ENCODE peak calls at places on chromosome 21, in seven cellular contexts. A, V, Z, W, G, O and B are unnamed samples.

GRCh38 chr21:33993286-33994231 is 78.0 kb upstream of the ATP5PO start:
- DNase-seq in V (no peak), W (no peak), G (no peak), A (no peak), Z (no peak), O (no peak), B (no peak)

GRCh38 chr21:41945982-41946381 is 7.8 kb downstream of the C2CD2 start:
- DNase-seq in O (no peak), V (no peak), G (no peak), W (no peak), A (no peak), Z (no peak), B (no peak)

GRCh38 chr21:21921410-21922232 is 923.4 kb downstream of the NCAM2 start:
- DNase-seq in W (no peak), G (no peak), A (no peak), Z (no peak), V (peak), O (no peak), B (no peak)

GRCh38 chr21:42518216-42518615 is 4.6 kb downstream of the SLC37A1 start:
- DNase-seq in G (peak), O (no peak), A (peak), V (no peak), Z (no peak), W (no peak), B (no peak)

GRCh38 chr21:43585924-43586411 is 73.3 kb downstream of the HSF2BP start:
- DNase-seq in A (no peak), W (peak), Z (no peak), G (peak), V (peak), O (no peak), B (peak)

GRCh38 chr21:17611414-17612022 is 1.2 kb downstream of the BTG3 start:
- DNase-seq in Z (peak), A (peak), O (peak), G (peak), V (peak), W (peak), B (peak)

GRCh38 chr21:40752125-40752524 is 94.8 kb downstream of the DSCAM start:
- DNase-seq in Z (no peak), O (no peak), V (no peak), W (no peak), A (no peak), G (no peak), B (no peak)

GRCh38 chr21:19031956-19032355 is 628.4 kb upstream of the TMPRSS15 start:
- DNase-seq in G (no peak), O (no peak), Z (no peak), A (no peak), V (peak), W (no peak), B (no peak)

GRCh38 chr21:41816583-41817165 is 49.8 kb upstream of the RIPK4 start:
- DNase-seq in G (peak), V (peak), A (peak), O (peak), W (peak), Z (peak), B (peak)

GRCh38 chr21:21801921-21802320 is 803.7 kb downstream of the NCAM2 start:
- DNase-seq in V (no peak), O (no peak), G (no peak), W (no peak), A (no peak), Z (no peak), B (no peak)

GRCh38 chr21:41886331-41886730 is 7.2 kb upstream of the PRDM15 start:
- DNase-seq in W (no peak), G (no peak), V (no peak), A (no peak), O (no peak), Z (no peak), B (no peak)

GRCh38 chr21:33901421-33902288 is 13.9 kb downstream of the ATP5PO start:
- DNase-seq in Z (no peak), O (no peak), W (peak), G (no peak), A (peak), V (peak), B (peak)

GRCh38 chr21:24895885-24896734 is 711.2 kb downstream of the MRPL39 start:
- DNase-seq in Z (no peak), G (no peak), W (no peak), O (no peak), A (no peak), V (peak), B (no peak)

GRCh38 chr21:17512245-17513213 is at the start of gene CXADR:
- DNase-seq in A (peak), Z (peak), G (peak), V (peak), W (no peak), O (peak), B (no peak)

GRCh38 chr21:31117046-31117916 is 79.0 kb upstream of the KRTAP19-8 start:
- DNase-seq in A (no peak), G (peak), O (no peak), Z (no peak), W (peak), V (no peak), B (no peak)

GRCh38 chr21:33198346-33199135 is 31.2 kb upstream of the IFNAR2 start:
- DNase-seq in O (no peak), V (no peak), Z (no peak), A (no peak), G (no peak), W (peak), B (peak)

GRCh38 chr21:32940079-32941014 is 85.4 kb upstream of the OLIG2 start:
- DNase-seq in G (peak), W (peak), Z (no peak), A (peak), V (peak), O (no peak), B (no peak)

GRCh38 chr21:21003701-21004100 is 5.5 kb downstream of the NCAM2 start:
- DNase-seq in W (no peak), Z (no peak), A (no peak), G (no peak), V (peak), O (no peak), B (no peak)

GRCh38 chr21:30372139-30372770 is at the start of gene KRTAP13-2:
- DNase-seq in A (no peak), V (no peak), W (no peak), Z (no peak), G (no peak), O (no peak), B (no peak)

GRCh38 chr21:43608664-43609063 is 50.6 kb downstream of the HSF2BP start:
- DNase-seq in O (no peak), Z (no peak), G (no peak), V (no peak), W (no peak), A (no peak), B (no peak)

GRCh38 chr21:41494242-41494641 is 13.7 kb downstream of the TMPRSS2 start:
- DNase-seq in G (no peak), V (no peak), W (no peak), O (no peak), Z (no peak), A (no peak), B (no peak)

GRCh38 chr21:33390479-33390878 is 12.7 kb upstream of the IFNGR2 start:
- DNase-seq in O (no peak), V (no peak), Z (no peak), G (no peak), W (no peak), A (no peak), B (no peak)

GRCh38 chr21:42383331-42383730 is 12.5 kb downstream of the TMPRSS3 start:
- DNase-seq in V (no peak), G (no peak), Z (no peak), W (no peak), A (no peak), O (no peak), B (no peak)

GRCh38 chr21:43619856-43620255 is 39.4 kb downstream of the HSF2BP start:
- DNase-seq in A (no peak), V (no peak), W (no peak), O (no peak), G (no peak), Z (no peak), B (no peak)

GRCh38 chr21:15275615-15276228 is 210.9 kb upstream of the NRIP1 start:
- DNase-seq in W (no peak), G (no peak), O (no peak), V (no peak), Z (no peak), A (no peak), B (no peak)

GRCh38 chr21:42231761-42232160 is 12.8 kb downstream of the ABCG1 start:
- DNase-seq in O (peak), W (no peak), V (no peak), G (no peak), A (no peak), Z (no peak), B (no peak)

GRCh38 chr21:42678118-42678430 is 24.7 kb downstream of the PDE9A start:
- DNase-seq in G (no peak), V (no peak), Z (no peak), O (no peak), A (no peak), W (no peak), B (no peak)

GRCh38 chr21:42537106-42537742 is 23.6 kb downstream of the SLC37A1 start:
- DNase-seq in A (no peak), W (no peak), G (no peak), Z (peak), O (no peak), V (no peak), B (no peak)

GRCh38 chr21:41250519-41250918 is 66.1 kb upstream of the FAM3B start:
- DNase-seq in Z (no peak), O (no peak), G (no peak), A (no peak), W (peak), V (no peak), B (no peak)

GRCh38 chr21:43644609-43645008 is 14.7 kb downstream of the HSF2BP start:
- DNase-seq in V (no peak), O (no peak), G (no peak), W (no peak), Z (no peak), A (peak), B (no peak)

GRCh38 chr21:29208044-29208665 is 77.7 kb downstream of the MAP3K7CL start:
- DNase-seq in G (no peak), O (no peak), W (no peak), Z (no peak), A (no peak), V (no peak), B (no peak)

GRCh38 chr21:29209696-29210095 is 79.3 kb downstream of the MAP3K7CL start:
- DNase-seq in A (no peak), G (no peak), W (no peak), V (no peak), O (no peak), Z (no peak), B (no peak)

GRCh38 chr21:29211205-29211604 is 80.8 kb downstream of the MAP3K7CL start:
- DNase-seq in A (no peak), Z (no peak), O (no peak), W (no peak), V (no peak), G (no peak), B (no peak)

GRCh38 chr21:29206445-29206844 is 76.0 kb downstream of the MAP3K7CL start:
- DNase-seq in Z (no peak), G (no peak), V (no peak), A (no peak), W (no peak), O (no peak), B (no peak)

GRCh38 chr21:29208666-29209059 is 78.2 kb downstream of the MAP3K7CL start:
- DNase-seq in Z (no peak), V (no peak), G (no peak), W (peak), A (no peak), O (no peak), B (no peak)
- H3K4me3 ChIP-seq in Z (no peak), V (no peak), G (no peak), W (no peak), A (no peak), O (no peak), B (no peak)

DNA sequence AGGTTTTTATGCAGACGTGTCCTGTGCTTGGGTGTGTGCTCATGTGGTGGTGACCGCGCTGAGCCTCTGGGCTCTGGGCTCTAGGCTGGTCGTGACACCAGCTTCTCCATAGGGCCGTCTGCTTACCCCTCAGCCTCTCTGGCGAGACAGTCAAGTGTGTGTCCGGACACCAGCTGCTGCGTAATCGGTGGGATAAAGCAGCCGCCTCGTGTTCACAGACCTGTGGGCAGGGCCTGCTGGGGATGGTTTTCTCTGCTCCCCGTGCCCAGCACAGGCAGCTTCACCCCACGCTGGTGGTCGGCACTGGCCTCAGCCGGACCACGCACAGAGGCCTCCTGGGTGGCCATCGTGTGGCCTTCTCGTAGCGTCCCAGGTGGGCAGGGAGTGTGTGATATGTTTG is 33.6 kb upstream of the DIP2A start:
- DNase-seq in W (no peak), O (no peak), G (no peak), Z (no peak), V (no peak), A (no peak), B (no peak)
- H3K4me3 ChIP-seq in W (no peak), O (no peak), G (no peak), Z (no peak), V (no peak), A (no peak), B (no peak)

DNA sequence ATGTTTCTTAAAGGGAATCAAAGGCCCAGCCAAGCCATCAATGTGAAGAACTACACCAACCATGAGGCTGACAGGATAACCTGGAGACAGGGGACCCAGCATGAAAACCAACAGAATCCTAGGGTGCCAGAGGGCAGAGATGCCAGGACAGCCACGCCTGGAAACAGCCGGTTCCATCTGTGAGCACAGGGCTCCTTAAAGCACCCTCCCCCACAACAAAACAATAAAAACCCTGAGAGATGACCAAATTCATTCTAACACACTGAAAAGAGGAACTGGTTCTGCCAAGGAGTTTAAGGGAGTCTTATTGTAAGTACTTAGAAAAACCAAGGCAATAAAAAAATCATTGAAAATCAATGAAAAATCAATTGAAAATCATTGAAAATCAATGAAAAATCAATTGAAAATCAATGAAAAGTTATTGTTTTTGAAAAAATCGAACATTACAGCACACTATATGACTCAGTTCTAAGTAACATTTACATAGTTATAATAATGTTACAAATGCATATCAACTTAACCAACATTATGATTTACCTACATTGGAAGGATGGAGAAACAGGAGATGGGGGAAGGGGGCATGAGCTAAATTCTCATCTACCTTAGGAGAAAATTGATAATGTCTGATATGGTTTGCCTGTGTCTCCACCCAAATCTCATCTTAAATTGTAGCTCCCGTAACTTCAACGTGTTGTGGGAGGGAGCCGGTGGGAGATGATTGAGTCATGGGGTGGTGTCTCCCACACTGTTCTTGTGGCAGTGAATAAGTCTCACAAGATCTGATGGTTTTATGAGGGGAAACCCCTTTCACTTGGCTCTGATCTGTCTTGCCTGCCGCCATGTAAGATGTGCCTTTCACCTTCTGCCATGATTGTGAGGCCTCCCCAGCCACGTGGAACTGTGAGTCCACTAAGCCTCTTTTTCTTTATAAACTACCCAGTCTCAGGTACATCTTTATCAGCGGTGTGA is 141.8 kb upstream of the ERG start:
- DNase-seq in O (no peak), A (no peak), W (no peak), G (no peak), V (no peak), Z (no peak), B (no peak)
- H3K4me3 ChIP-seq in O (no peak), A (no peak), W (no peak), G (no peak), V (no peak), Z (no peak), B (no peak)

GRCh38 chr21:44920694-44921604 is at the start of gene ITGB2:
- DNase-seq in Z (peak), A (no peak), V (no peak), G (no peak), O (no peak), W (no peak), B (no peak)

GRCh38 chr21:44919111-44919912 is 1.4 kb downstream of the ITGB2 start:
- DNase-seq in G (no peak), W (no peak), A (no peak), O (no peak), Z (peak), V (no peak), B (no peak)

GRCh38 chr21:44919913-44920693 is 596 bp downstream of the ITGB2 start:
- DNase-seq in A (no peak), G (no peak), Z (peak), V (no peak), O (no peak), W (no peak), B (no peak)

GRCh38 chr21:44923481-44924084 is 2.9 kb upstream of the ITGB2 start:
- DNase-seq in A (no peak), G (no peak), W (no peak), O (no peak), V (no peak), Z (no peak), B (no peak)

DNA sequence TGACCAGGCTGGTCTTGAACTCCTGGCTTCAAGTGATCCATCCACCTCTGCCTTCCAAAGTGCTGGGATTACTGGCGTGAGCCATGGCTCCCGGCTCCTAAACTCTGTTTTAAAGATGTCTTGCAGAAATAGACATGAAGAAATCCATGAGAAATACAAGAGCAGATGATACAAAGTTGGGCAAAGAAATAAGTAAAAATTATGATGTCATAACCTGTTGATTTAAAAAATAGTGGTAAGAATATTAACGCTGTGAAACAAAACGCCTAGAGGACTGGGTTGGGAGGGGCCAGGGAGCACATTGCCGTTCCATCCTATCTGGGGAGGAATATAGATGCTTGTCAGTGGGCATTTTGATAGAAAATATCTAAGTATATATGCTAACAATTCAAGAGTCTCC is 1.2 kb upstream of the ITGB2 start:
- DNase-seq in G (no peak), W (no peak), Z (no peak), O (no peak), V (no peak), A (no peak), B (no peak)
- H3K4me3 ChIP-seq in G (no peak), W (no peak), Z (no peak), O (no peak), V (no peak), A (no peak), B (no peak)

GRCh38 chr21:27569831-27570230 is 602.9 kb upstream of the ADAMTS5 start:
- DNase-seq in O (no peak), G (no peak), A (no peak), Z (no peak), W (no peak), V (no peak), B (no peak)
- H3K4me3 ChIP-seq in O (no peak), G (no peak), A (no peak), Z (no peak), W (no peak), V (no peak), B (no peak)

DNA sequence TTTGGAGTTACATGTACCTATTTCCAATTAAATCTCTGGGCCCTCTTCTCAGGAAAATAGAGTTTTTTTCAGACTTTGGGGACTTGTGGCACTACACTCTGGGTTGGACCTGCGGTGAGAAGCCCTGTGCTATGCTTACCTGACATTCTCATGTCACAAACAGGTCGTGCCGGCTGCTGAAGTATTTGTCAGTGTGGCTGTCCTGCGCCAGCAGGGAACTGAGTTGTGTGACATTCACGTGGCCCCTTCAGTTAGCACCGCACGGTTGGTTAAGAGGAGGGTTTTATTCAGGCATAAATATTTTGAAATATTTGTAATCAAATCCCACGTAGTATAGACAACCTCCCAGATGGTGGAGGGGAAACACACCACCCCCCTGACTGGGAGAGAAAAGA is 6.3 kb upstream of the COL6A2 start:
- DNase-seq in A (peak), O (no peak), Z (peak), V (no peak), G (no peak), W (no peak), B (no peak)
- H3K4me3 ChIP-seq in A (no peak), O (no peak), Z (no peak), V (no peak), G (no peak), W (peak), B (peak)

GRCh38 chr21:26127073-26127814 is 43.3 kb downstream of the APP start:
- DNase-seq in G (no peak), V (no peak), W (no peak), Z (no peak), O (no peak), A (no peak), B (no peak)
- H3K4me3 ChIP-seq in G (no peak), V (no peak), W (no peak), Z (peak), O (no peak), A (no peak), B (no peak)

GRCh38 chr21:36429672-36430546 is 44.7 kb downstream of the CHAF1B start:
- DNase-seq in G (peak), W (peak), A (peak), Z (peak), V (peak), O (peak), B (peak)

GRCh38 chr21:36430841-36431240 is 45.6 kb downstream of the CHAF1B start:
- DNase-seq in A (no peak), Z (no peak), O (no peak), V (no peak), G (no peak), W (no peak), B (no peak)

GRCh38 chr21:36428789-36429671 is 43.8 kb downstream of the CHAF1B start:
- DNase-seq in G (no peak), V (no peak), A (no peak), Z (no peak), O (no peak), W (no peak), B (peak)

GRCh38 chr21:36433011-36433709 is 46.8 kb downstream of the CLDN14 start:
- DNase-seq in O (no peak), G (no peak), A (no peak), V (no peak), Z (no peak), W (no peak), B (no peak)

GRCh38 chr21:36431252-36431651 is 46.1 kb downstream of the CHAF1B start:
- DNase-seq in O (no peak), Z (no peak), G (no peak), A (no peak), V (no peak), W (no peak), B (no peak)
- H3K4me3 ChIP-seq in O (no peak), Z (no peak), G (peak), A (no peak), V (no peak), W (no peak), B (peak)